ENCODE peak calls at places on chromosomes 4 and X, in ten cellular contexts. One of them, this sample, is unnamed.

GRCh38 chr4:7758444-7758815 is 181.2 kb downstream of the AFAP1 start:
- DNase-seq in OCI-LY7: no peak
- DNase-seq in right lobe of liver: peak
- DNase-seq in A549: no peak
- DNase-seq in ovary: no peak
- DNase-seq in GM20000: no peak
- DNase-seq in choroid plexus epithelial cell: no peak
- DNase-seq in foreskin fibroblast: no peak
- DNase-seq in endothelial cell: no peak
- DNase-seq in cardiac fibroblast: no peak
- DNase-seq in this sample: no peak

GRCh38 chr4:33104190-33104773 is 2384.1 kb downstream of the PCDH7 start:
- DNase-seq in OCI-LY7: no peak
- DNase-seq in right lobe of liver: no peak
- DNase-seq in A549: no peak
- DNase-seq in ovary: no peak
- DNase-seq in GM20000: peak
- DNase-seq in choroid plexus epithelial cell: peak
- DNase-seq in foreskin fibroblast: no peak
- DNase-seq in endothelial cell: no peak
- DNase-seq in cardiac fibroblast: no peak
- DNase-seq in this sample: peak

GRCh38 chr4:10737335-10737734 is 52.8 kb upstream of the CLNK start:
- DNase-seq in OCI-LY7: no peak
- DNase-seq in right lobe of liver: no peak
- DNase-seq in A549: no peak
- DNase-seq in ovary: no peak
- DNase-seq in GM20000: no peak
- DNase-seq in choroid plexus epithelial cell: peak
- DNase-seq in foreskin fibroblast: peak
- DNase-seq in endothelial cell: no peak
- DNase-seq in cardiac fibroblast: no peak
- DNase-seq in this sample: no peak

GRCh38 chr4:105998210-105998609 is 102.9 kb downstream of the NPNT start:
- DNase-seq in OCI-LY7: no peak
- DNase-seq in right lobe of liver: no peak
- DNase-seq in A549: no peak
- DNase-seq in ovary: no peak
- DNase-seq in GM20000: no peak
- DNase-seq in choroid plexus epithelial cell: no peak
- DNase-seq in foreskin fibroblast: no peak
- DNase-seq in endothelial cell: no peak
- DNase-seq in cardiac fibroblast: no peak
- DNase-seq in this sample: no peak

GRCh38 chr4:156685308-156685707 is 286.3 kb downstream of the PDGFC start:
- DNase-seq in OCI-LY7: no peak
- DNase-seq in right lobe of liver: no peak
- DNase-seq in A549: no peak
- DNase-seq in ovary: no peak
- DNase-seq in GM20000: no peak
- DNase-seq in choroid plexus epithelial cell: no peak
- DNase-seq in foreskin fibroblast: peak
- DNase-seq in endothelial cell: no peak
- DNase-seq in cardiac fibroblast: no peak
- DNase-seq in this sample: no peak

GRCh38 chr4:38462659-38463058 is 201.3 kb upstream of the KLF3 start:
- DNase-seq in OCI-LY7: no peak
- DNase-seq in right lobe of liver: no peak
- DNase-seq in A549: no peak
- DNase-seq in ovary: no peak
- DNase-seq in GM20000: no peak
- DNase-seq in choroid plexus epithelial cell: no peak
- DNase-seq in foreskin fibroblast: no peak
- DNase-seq in endothelial cell: no peak
- DNase-seq in cardiac fibroblast: no peak
- DNase-seq in this sample: no peak

GRCh38 chr4:57777871-57778270 is 667.7 kb upstream of the IGFBP7 start:
- DNase-seq in OCI-LY7: no peak
- DNase-seq in right lobe of liver: no peak
- DNase-seq in A549: no peak
- DNase-seq in ovary: no peak
- DNase-seq in GM20000: no peak
- DNase-seq in choroid plexus epithelial cell: no peak
- DNase-seq in foreskin fibroblast: no peak
- DNase-seq in endothelial cell: no peak
- DNase-seq in cardiac fibroblast: no peak
- DNase-seq in this sample: no peak

GRCh38 chr4:61201562-61202099 is 1.5 kb downstream of the ADGRL3 start:
- DNase-seq in OCI-LY7: no peak
- DNase-seq in right lobe of liver: peak
- DNase-seq in A549: no peak
- DNase-seq in ovary: no peak
- DNase-seq in GM20000: no peak
- DNase-seq in choroid plexus epithelial cell: peak
- DNase-seq in foreskin fibroblast: peak
- DNase-seq in endothelial cell: peak
- DNase-seq in cardiac fibroblast: peak
- DNase-seq in this sample: peak

GRCh38 chr4:109631709-109632108 is 71.5 kb downstream of the CASP6 start:
- DNase-seq in OCI-LY7: no peak
- DNase-seq in right lobe of liver: no peak
- DNase-seq in A549: peak
- DNase-seq in ovary: peak
- DNase-seq in GM20000: no peak
- DNase-seq in choroid plexus epithelial cell: peak
- DNase-seq in foreskin fibroblast: no peak
- DNase-seq in endothelial cell: no peak
- DNase-seq in cardiac fibroblast: peak
- DNase-seq in this sample: no peak

GRCh38 chrX:56761167-56761566 is 32.1 kb downstream of the NBDY start:
- DNase-seq in OCI-LY7: no peak
- DNase-seq in right lobe of liver: no peak
- DNase-seq in A549: no peak
- DNase-seq in ovary: no peak
- DNase-seq in GM20000: no peak
- DNase-seq in choroid plexus epithelial cell: no peak
- DNase-seq in foreskin fibroblast: no peak
- DNase-seq in endothelial cell: no peak
- DNase-seq in cardiac fibroblast: no peak
- DNase-seq in this sample: no peak

GRCh38 chr4:154643493-154643892 is 31.0 kb upstream of the FGG start:
- DNase-seq in OCI-LY7: no peak
- DNase-seq in right lobe of liver: no peak
- DNase-seq in A549: no peak
- DNase-seq in ovary: no peak
- DNase-seq in GM20000: no peak
- DNase-seq in choroid plexus epithelial cell: no peak
- DNase-seq in foreskin fibroblast: peak
- DNase-seq in endothelial cell: no peak
- DNase-seq in cardiac fibroblast: no peak
- DNase-seq in this sample: no peak

GRCh38 chrX:130771230-130771629 is 131.8 kb downstream of the ENOX2 start:
- DNase-seq in OCI-LY7: no peak
- DNase-seq in right lobe of liver: no peak
- DNase-seq in A549: no peak
- DNase-seq in ovary: no peak
- DNase-seq in GM20000: no peak
- DNase-seq in choroid plexus epithelial cell: no peak
- DNase-seq in foreskin fibroblast: peak
- DNase-seq in endothelial cell: no peak
- DNase-seq in cardiac fibroblast: no peak
- DNase-seq in this sample: no peak

GRCh38 chr4:36206586-36206985 is 37.7 kb downstream of the ARAP2 start:
- DNase-seq in OCI-LY7: no peak
- DNase-seq in right lobe of liver: no peak
- DNase-seq in A549: no peak
- DNase-seq in ovary: no peak
- DNase-seq in GM20000: no peak
- DNase-seq in choroid plexus epithelial cell: no peak
- DNase-seq in foreskin fibroblast: no peak
- DNase-seq in endothelial cell: no peak
- DNase-seq in cardiac fibroblast: no peak
- DNase-seq in this sample: no peak

GRCh38 chrX:118974908-118975671 is 672 bp downstream of the LONRF3 start:
- DNase-seq in OCI-LY7: no peak
- DNase-seq in right lobe of liver: peak
- DNase-seq in A549: no peak
- DNase-seq in ovary: peak
- DNase-seq in GM20000: peak
- DNase-seq in choroid plexus epithelial cell: no peak
- DNase-seq in foreskin fibroblast: peak
- DNase-seq in endothelial cell: peak
- DNase-seq in cardiac fibroblast: peak
- DNase-seq in this sample: peak

GRCh38 chr4:6621556-6621927 is 18.9 kb upstream of the MRFAP1 start:
- DNase-seq in OCI-LY7: no peak
- DNase-seq in right lobe of liver: no peak
- DNase-seq in A549: no peak
- DNase-seq in ovary: no peak
- DNase-seq in GM20000: no peak
- DNase-seq in choroid plexus epithelial cell: no peak
- DNase-seq in foreskin fibroblast: no peak
- DNase-seq in endothelial cell: no peak
- DNase-seq in cardiac fibroblast: no peak
- DNase-seq in this sample: no peak

GRCh38 chrX:70476934-70477733 is 32.5 kb downstream of the DLG3 start:
- DNase-seq in OCI-LY7: no peak
- DNase-seq in right lobe of liver: no peak
- DNase-seq in A549: peak
- DNase-seq in ovary: peak
- DNase-seq in GM20000: no peak
- DNase-seq in choroid plexus epithelial cell: peak
- DNase-seq in foreskin fibroblast: peak
- DNase-seq in endothelial cell: peak
- DNase-seq in cardiac fibroblast: peak
- DNase-seq in this sample: no peak

DNA sequence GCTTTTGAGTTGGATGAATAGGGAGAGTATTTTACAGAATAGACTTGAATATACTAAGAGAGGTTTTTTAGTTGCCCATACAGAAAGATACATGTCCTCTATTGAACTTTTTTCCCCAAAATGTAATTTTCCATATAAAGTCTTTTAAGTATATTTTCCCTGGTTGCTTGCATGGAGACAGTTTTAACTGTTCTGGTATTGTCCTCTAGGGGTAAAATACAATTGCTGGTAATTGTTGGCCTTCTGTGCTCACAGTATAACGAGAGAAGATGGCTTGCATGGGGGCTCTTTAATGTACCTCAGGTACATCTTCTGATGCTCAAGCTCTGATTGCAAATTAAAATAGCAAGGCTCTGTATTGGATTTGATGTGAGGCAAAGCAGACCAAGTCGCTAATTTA is 136.1 kb downstream of the ARX start:
- DNase-seq in OCI-LY7: no peak
- DNase-seq in right lobe of liver: no peak
- DNase-seq in A549: no peak
- DNase-seq in ovary: no peak
- DNase-seq in GM20000: no peak
- DNase-seq in choroid plexus epithelial cell: no peak
- DNase-seq in foreskin fibroblast: no peak
- DNase-seq in endothelial cell: no peak
- DNase-seq in cardiac fibroblast: no peak
- DNase-seq in this sample: no peak
- TF ChIP-seq CTCF in OCI-LY7: no peak
- TF ChIP-seq CTCF in right lobe of liver: no peak
- TF ChIP-seq CTCF in A549: no peak
- TF ChIP-seq CTCF in ovary: no peak
- TF ChIP-seq CTCF in GM20000: no peak
- TF ChIP-seq CTCF in choroid plexus epithelial cell: no peak
- TF ChIP-seq CTCF in foreskin fibroblast: no peak
- TF ChIP-seq CTCF in endothelial cell: no peak
- TF ChIP-seq CTCF in cardiac fibroblast: no peak
- TF ChIP-seq CTCF in this sample: no peak

GRCh38 chrX:40468033-40468979 is 112.5 kb upstream of the ATP6AP2 start:
- DNase-seq in OCI-LY7: peak
- DNase-seq in right lobe of liver: no peak
- DNase-seq in A549: peak
- DNase-seq in ovary: peak
- DNase-seq in GM20000: peak
- DNase-seq in choroid plexus epithelial cell: peak
- DNase-seq in foreskin fibroblast: no peak
- DNase-seq in endothelial cell: no peak
- DNase-seq in cardiac fibroblast: peak
- DNase-seq in this sample: peak
- TF ChIP-seq CTCF in OCI-LY7: peak
- TF ChIP-seq CTCF in right lobe of liver: peak
- TF ChIP-seq CTCF in A549: peak
- TF ChIP-seq CTCF in ovary: no peak
- TF ChIP-seq CTCF in GM20000: no peak
- TF ChIP-seq CTCF in choroid plexus epithelial cell: peak
- TF ChIP-seq CTCF in foreskin fibroblast: peak
- TF ChIP-seq CTCF in endothelial cell: no peak
- TF ChIP-seq CTCF in cardiac fibroblast: peak
- TF ChIP-seq CTCF in this sample: peak

DNA sequence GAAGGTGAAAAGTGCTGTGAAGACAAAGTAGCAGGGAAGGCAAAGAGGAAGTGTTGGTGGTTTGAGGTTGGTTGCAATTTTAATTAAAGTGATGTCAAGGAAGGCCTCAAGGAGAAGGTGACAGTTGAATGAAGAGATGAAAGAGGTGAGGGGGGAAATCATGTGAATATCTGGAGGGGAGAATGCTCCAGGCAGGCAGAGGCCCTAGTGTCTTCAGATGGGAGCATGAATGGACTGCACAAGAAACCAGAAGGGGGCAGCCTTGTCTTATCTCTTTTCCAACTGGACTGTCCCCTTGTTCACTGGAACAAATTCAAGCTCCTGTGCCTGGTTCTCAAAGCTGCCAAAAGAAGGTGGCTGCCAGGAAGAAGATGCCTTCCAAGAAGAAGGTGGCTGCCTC is 68.4 kb downstream of the MAOB start:
- DNase-seq in OCI-LY7: no peak
- DNase-seq in right lobe of liver: no peak
- DNase-seq in A549: no peak
- DNase-seq in ovary: peak
- DNase-seq in GM20000: no peak
- DNase-seq in choroid plexus epithelial cell: peak
- DNase-seq in foreskin fibroblast: peak
- DNase-seq in endothelial cell: peak
- DNase-seq in cardiac fibroblast: no peak
- DNase-seq in this sample: no peak
- TF ChIP-seq CTCF in OCI-LY7: no peak
- TF ChIP-seq CTCF in right lobe of liver: peak
- TF ChIP-seq CTCF in A549: no peak
- TF ChIP-seq CTCF in ovary: no peak
- TF ChIP-seq CTCF in GM20000: no peak
- TF ChIP-seq CTCF in choroid plexus epithelial cell: peak
- TF ChIP-seq CTCF in foreskin fibroblast: no peak
- TF ChIP-seq CTCF in endothelial cell: no peak
- TF ChIP-seq CTCF in cardiac fibroblast: no peak
- TF ChIP-seq CTCF in this sample: no peak

DNA sequence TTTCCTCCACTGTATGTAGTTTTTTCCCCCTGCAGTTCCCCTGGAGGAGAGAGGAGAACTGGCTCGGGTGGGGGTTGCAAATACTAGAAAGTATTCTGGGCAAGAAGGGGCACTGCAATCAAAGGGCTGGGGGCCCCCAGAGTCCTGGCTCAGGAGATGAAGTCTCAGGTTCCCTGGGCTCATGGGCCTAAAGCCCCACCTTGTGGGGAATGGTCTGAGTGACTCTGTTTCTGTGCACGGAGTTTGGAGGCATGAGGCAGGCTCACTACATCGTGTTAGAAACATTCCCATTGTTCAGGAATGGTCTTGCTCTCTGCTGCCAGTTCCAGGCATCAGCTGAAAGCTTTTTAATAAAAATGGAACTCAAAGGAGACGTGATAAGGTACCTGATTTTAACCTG is 122.5 kb downstream of the TMEM164 start:
- DNase-seq in OCI-LY7: no peak
- DNase-seq in right lobe of liver: no peak
- DNase-seq in A549: no peak
- DNase-seq in ovary: no peak
- DNase-seq in GM20000: no peak
- DNase-seq in choroid plexus epithelial cell: peak
- DNase-seq in foreskin fibroblast: peak
- DNase-seq in endothelial cell: peak
- DNase-seq in cardiac fibroblast: peak
- DNase-seq in this sample: no peak
- TF ChIP-seq CTCF in OCI-LY7: peak
- TF ChIP-seq CTCF in right lobe of liver: no peak
- TF ChIP-seq CTCF in A549: peak
- TF ChIP-seq CTCF in ovary: no peak
- TF ChIP-seq CTCF in GM20000: no peak
- TF ChIP-seq CTCF in choroid plexus epithelial cell: peak
- TF ChIP-seq CTCF in foreskin fibroblast: peak
- TF ChIP-seq CTCF in endothelial cell: no peak
- TF ChIP-seq CTCF in cardiac fibroblast: peak
- TF ChIP-seq CTCF in this sample: peak

This sample was measured in GM13977.